ENCODE peak calls at places on chromosomes 3 and 15, in ten cellular contexts. One of them, this sample, is unnamed.
A peak's percentile ranks its signal among the peaks of the same experiment; 100 is the strongest.

GRCh38 chr3:98901032-98901464 is 447 bp downstream of the DCBLD2 start:
- DNase-seq in lower lobe of right lung: peak; percentile 62
- DNase-seq in endothelial cell of umbilical vein: peak; percentile 70
- DNase-seq in K562: peak; percentile 60
- DNase-seq in CD8-positive, alpha-beta T cell: no peak
- DNase-seq in IMR-90: peak; percentile 47
- DNase-seq in heart left ventricle: peak; percentile 54
- DNase-seq in lung: peak; percentile 53
- DNase-seq in fibroblast of lung: peak; percentile 53
- DNase-seq in left lung: peak; percentile 85
- DNase-seq in this sample: peak; percentile 48

GRCh38 chr15:88256261-88257230 is at the start of gene NTRK3:
- DNase-seq in lower lobe of right lung: no peak
- DNase-seq in endothelial cell of umbilical vein: peak; percentile 1
- DNase-seq in K562: no peak
- DNase-seq in CD8-positive, alpha-beta T cell: no peak
- DNase-seq in IMR-90: no peak
- DNase-seq in heart left ventricle: no peak
- DNase-seq in lung: no peak
- DNase-seq in fibroblast of lung: peak; percentile 4
- DNase-seq in left lung: no peak
- DNase-seq in this sample: no peak

GRCh38 chr3:113035387-113035982 is 44.7 kb downstream of the GTPBP8 start:
- DNase-seq in lower lobe of right lung: no peak
- DNase-seq in endothelial cell of umbilical vein: peak; percentile 47
- DNase-seq in K562: peak; percentile 50
- DNase-seq in CD8-positive, alpha-beta T cell: no peak
- DNase-seq in IMR-90: peak; percentile 63
- DNase-seq in heart left ventricle: no peak
- DNase-seq in lung: peak; percentile 51
- DNase-seq in fibroblast of lung: peak; percentile 63
- DNase-seq in left lung: no peak
- DNase-seq in this sample: peak; percentile 54

GRCh38 chr3:175749981-175750380 is 890.8 kb downstream of the NAALADL2 start:
- DNase-seq in lower lobe of right lung: no peak
- DNase-seq in endothelial cell of umbilical vein: no peak
- DNase-seq in K562: no peak
- DNase-seq in CD8-positive, alpha-beta T cell: no peak
- DNase-seq in IMR-90: no peak
- DNase-seq in heart left ventricle: no peak
- DNase-seq in lung: no peak
- DNase-seq in fibroblast of lung: no peak
- DNase-seq in left lung: no peak
- DNase-seq in this sample: no peak

GRCh38 chr3:182562274-182562673 is 231.0 kb upstream of the ATP11B start:
- DNase-seq in lower lobe of right lung: no peak
- DNase-seq in endothelial cell of umbilical vein: no peak
- DNase-seq in K562: no peak
- DNase-seq in CD8-positive, alpha-beta T cell: no peak
- DNase-seq in IMR-90: no peak
- DNase-seq in heart left ventricle: no peak
- DNase-seq in lung: no peak
- DNase-seq in fibroblast of lung: no peak
- DNase-seq in left lung: no peak
- DNase-seq in this sample: no peak

GRCh38 chr3:160754371-160754854 is 1.6 kb upstream of the PPM1L start:
- DNase-seq in lower lobe of right lung: no peak
- DNase-seq in endothelial cell of umbilical vein: peak; percentile 64
- DNase-seq in K562: peak; percentile 29
- DNase-seq in CD8-positive, alpha-beta T cell: no peak
- DNase-seq in IMR-90: peak; percentile 53
- DNase-seq in heart left ventricle: peak; percentile 42
- DNase-seq in lung: peak; percentile 29
- DNase-seq in fibroblast of lung: peak; percentile 55
- DNase-seq in left lung: peak; percentile 82
- DNase-seq in this sample: peak; percentile 32

GRCh38 chr3:71069797-71070196 is 513.7 kb downstream of the FOXP1 start:
- DNase-seq in lower lobe of right lung: peak; percentile 63
- DNase-seq in endothelial cell of umbilical vein: peak; percentile 74
- DNase-seq in K562: peak; percentile 64
- DNase-seq in CD8-positive, alpha-beta T cell: peak; percentile 75
- DNase-seq in IMR-90: no peak
- DNase-seq in heart left ventricle: peak; percentile 64
- DNase-seq in lung: peak; percentile 74
- DNase-seq in fibroblast of lung: peak; percentile 79
- DNase-seq in left lung: no peak
- DNase-seq in this sample: peak; percentile 53

GRCh38 chr3:100581650-100582049 is 27.8 kb upstream of the ADGRG7 start:
- DNase-seq in lower lobe of right lung: no peak
- DNase-seq in endothelial cell of umbilical vein: no peak
- DNase-seq in K562: no peak
- DNase-seq in CD8-positive, alpha-beta T cell: no peak
- DNase-seq in IMR-90: peak; percentile 39
- DNase-seq in heart left ventricle: no peak
- DNase-seq in lung: no peak
- DNase-seq in fibroblast of lung: no peak
- DNase-seq in left lung: no peak
- DNase-seq in this sample: no peak

GRCh38 chr3:119660474-119661150 is at the start of gene POPDC2:
- DNase-seq in lower lobe of right lung: no peak
- DNase-seq in endothelial cell of umbilical vein: no peak
- DNase-seq in K562: no peak
- DNase-seq in CD8-positive, alpha-beta T cell: no peak
- DNase-seq in IMR-90: no peak
- DNase-seq in heart left ventricle: peak; percentile 76
- DNase-seq in lung: no peak
- DNase-seq in fibroblast of lung: no peak
- DNase-seq in left lung: no peak
- DNase-seq in this sample: no peak

GRCh38 chr3:58028902-58029301 is 20.7 kb downstream of the FLNB start:
- DNase-seq in lower lobe of right lung: no peak
- DNase-seq in endothelial cell of umbilical vein: no peak
- DNase-seq in K562: no peak
- DNase-seq in CD8-positive, alpha-beta T cell: no peak
- DNase-seq in IMR-90: no peak
- DNase-seq in heart left ventricle: no peak
- DNase-seq in lung: no peak
- DNase-seq in fibroblast of lung: no peak
- DNase-seq in left lung: no peak
- DNase-seq in this sample: no peak

GRCh38 chr3:16148783-16149182 is 25.7 kb upstream of the GALNT15 start:
- DNase-seq in lower lobe of right lung: no peak
- DNase-seq in endothelial cell of umbilical vein: peak; percentile 95
- DNase-seq in K562: no peak
- DNase-seq in CD8-positive, alpha-beta T cell: no peak
- DNase-seq in IMR-90: peak; percentile 94
- DNase-seq in heart left ventricle: peak; percentile 80
- DNase-seq in lung: peak; percentile 52
- DNase-seq in fibroblast of lung: peak; percentile 98
- DNase-seq in left lung: no peak
- DNase-seq in this sample: peak; percentile 92

GRCh38 chr3:73324203-73325155 is 263.0 kb downstream of the EBLN2 start:
- DNase-seq in lower lobe of right lung: no peak
- DNase-seq in endothelial cell of umbilical vein: no peak
- DNase-seq in K562: no peak
- DNase-seq in CD8-positive, alpha-beta T cell: no peak
- DNase-seq in IMR-90: no peak
- DNase-seq in heart left ventricle: no peak
- DNase-seq in lung: no peak
- DNase-seq in fibroblast of lung: peak; percentile 56
- DNase-seq in left lung: no peak
- DNase-seq in this sample: no peak

GRCh38 chr3:73327052-73327451 is 265.6 kb downstream of the EBLN2 start:
- DNase-seq in lower lobe of right lung: no peak
- DNase-seq in endothelial cell of umbilical vein: no peak
- DNase-seq in K562: no peak
- DNase-seq in CD8-positive, alpha-beta T cell: no peak
- DNase-seq in IMR-90: no peak
- DNase-seq in heart left ventricle: no peak
- DNase-seq in lung: no peak
- DNase-seq in fibroblast of lung: no peak
- DNase-seq in left lung: no peak
- DNase-seq in this sample: no peak

GRCh38 chr3:73319179-73319769 is 257.8 kb downstream of the EBLN2 start:
- DNase-seq in lower lobe of right lung: no peak
- DNase-seq in endothelial cell of umbilical vein: no peak
- DNase-seq in K562: no peak
- DNase-seq in CD8-positive, alpha-beta T cell: no peak
- DNase-seq in IMR-90: no peak
- DNase-seq in heart left ventricle: no peak
- DNase-seq in lung: no peak
- DNase-seq in fibroblast of lung: peak; percentile 38
- DNase-seq in left lung: no peak
- DNase-seq in this sample: no peak

DNA sequence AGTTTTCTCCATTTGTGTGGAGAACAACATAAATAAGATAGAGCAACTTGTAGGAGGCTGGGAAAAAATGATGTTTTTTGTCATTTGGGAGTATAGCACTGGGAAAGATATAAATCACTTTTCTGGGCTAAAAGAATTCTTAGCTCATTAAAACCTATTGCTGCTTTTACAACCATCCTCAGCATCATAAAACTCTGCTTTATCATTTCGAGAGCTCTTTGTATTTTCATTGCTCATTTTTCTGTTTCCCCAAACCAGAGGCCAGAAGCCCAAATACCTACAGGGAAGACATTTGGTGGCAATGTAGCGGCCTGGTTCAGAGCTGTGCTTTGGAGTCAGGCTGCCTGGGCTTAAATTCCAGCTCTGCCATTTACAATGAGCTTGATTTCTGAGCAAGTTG is 259.8 kb downstream of the EBLN2 start:
- DNase-seq in lower lobe of right lung: no peak
- DNase-seq in endothelial cell of umbilical vein: no peak
- DNase-seq in K562: no peak
- DNase-seq in CD8-positive, alpha-beta T cell: no peak
- DNase-seq in IMR-90: no peak
- DNase-seq in heart left ventricle: no peak
- DNase-seq in lung: no peak
- DNase-seq in fibroblast of lung: no peak
- DNase-seq in left lung: no peak
- DNase-seq in this sample: no peak
- TF ChIP-seq CTCF in lower lobe of right lung: no peak
- TF ChIP-seq CTCF in endothelial cell of umbilical vein: no peak
- TF ChIP-seq CTCF in K562: no peak
- TF ChIP-seq CTCF in CD8-positive, alpha-beta T cell: no peak
- TF ChIP-seq CTCF in IMR-90: no peak
- TF ChIP-seq CTCF in heart left ventricle: no peak
- TF ChIP-seq CTCF in lung: no peak
- TF ChIP-seq CTCF in fibroblast of lung: no peak
- TF ChIP-seq CTCF in left lung: no peak
- TF ChIP-seq CTCF in this sample: no peak

GRCh38 chr15:85005319-85005718 is 23.7 kb downstream of the PDE8A start:
- DNase-seq in lower lobe of right lung: no peak
- DNase-seq in endothelial cell of umbilical vein: no peak
- DNase-seq in K562: no peak
- DNase-seq in CD8-positive, alpha-beta T cell: no peak
- DNase-seq in IMR-90: no peak
- DNase-seq in heart left ventricle: no peak
- DNase-seq in lung: no peak
- DNase-seq in fibroblast of lung: no peak
- DNase-seq in left lung: no peak
- DNase-seq in this sample: no peak
- H3K27ac ChIP-seq in lower lobe of right lung: no peak overlapping the region
- H3K27ac ChIP-seq in endothelial cell of umbilical vein: no peak overlapping the region
- H3K27ac ChIP-seq in K562: no peak overlapping the region
- H3K27ac ChIP-seq in CD8-positive, alpha-beta T cell: no peak overlapping the region
- H3K27ac ChIP-seq in IMR-90: no peak overlapping the region
- H3K27ac ChIP-seq in heart left ventricle: no peak overlapping the region
- H3K27ac ChIP-seq in lung: no peak overlapping the region
- H3K27ac ChIP-seq in fibroblast of lung: no peak overlapping the region
- H3K27ac ChIP-seq in left lung: no peak overlapping the region
- H3K27ac ChIP-seq in this sample: no peak overlapping the region

GRCh38 chr3:84967767-84968581 is 9.2 kb downstream of the CADM2 start:
- DNase-seq in lower lobe of right lung: no peak
- DNase-seq in endothelial cell of umbilical vein: no peak
- DNase-seq in K562: no peak
- DNase-seq in CD8-positive, alpha-beta T cell: no peak
- DNase-seq in IMR-90: no peak
- DNase-seq in heart left ventricle: no peak
- DNase-seq in lung: no peak
- DNase-seq in fibroblast of lung: no peak
- DNase-seq in left lung: no peak
- DNase-seq in this sample: no peak

GRCh38 chr3:84963137-84963536 is 4.3 kb downstream of the CADM2 start:
- DNase-seq in lower lobe of right lung: no peak
- DNase-seq in endothelial cell of umbilical vein: no peak
- DNase-seq in K562: no peak
- DNase-seq in CD8-positive, alpha-beta T cell: no peak
- DNase-seq in IMR-90: no peak
- DNase-seq in heart left ventricle: no peak
- DNase-seq in lung: no peak
- DNase-seq in fibroblast of lung: no peak
- DNase-seq in left lung: no peak
- DNase-seq in this sample: no peak

GRCh38 chr3:84974347-84974746 is 15.6 kb downstream of the CADM2 start:
- DNase-seq in lower lobe of right lung: no peak
- DNase-seq in endothelial cell of umbilical vein: no peak
- DNase-seq in K562: no peak
- DNase-seq in CD8-positive, alpha-beta T cell: no peak
- DNase-seq in IMR-90: no peak
- DNase-seq in heart left ventricle: no peak
- DNase-seq in lung: no peak
- DNase-seq in fibroblast of lung: peak; percentile 28
- DNase-seq in left lung: no peak
- DNase-seq in this sample: no peak

GRCh38 chr3:84965141-84965540 is 6.4 kb downstream of the CADM2 start:
- DNase-seq in lower lobe of right lung: no peak
- DNase-seq in endothelial cell of umbilical vein: no peak
- DNase-seq in K562: no peak
- DNase-seq in CD8-positive, alpha-beta T cell: no peak
- DNase-seq in IMR-90: no peak
- DNase-seq in heart left ventricle: no peak
- DNase-seq in lung: no peak
- DNase-seq in fibroblast of lung: no peak
- DNase-seq in left lung: no peak
- DNase-seq in this sample: no peak

GRCh38 chr3:84968701-84969235 is 10.0 kb downstream of the CADM2 start:
- DNase-seq in lower lobe of right lung: no peak
- DNase-seq in endothelial cell of umbilical vein: no peak
- DNase-seq in K562: no peak
- DNase-seq in CD8-positive, alpha-beta T cell: no peak
- DNase-seq in IMR-90: no peak
- DNase-seq in heart left ventricle: no peak
- DNase-seq in lung: no peak
- DNase-seq in fibroblast of lung: no peak
- DNase-seq in left lung: no peak
- DNase-seq in this sample: no peak
- H3K4me3 ChIP-seq in lower lobe of right lung: no peak overlapping the region
- H3K4me3 ChIP-seq in endothelial cell of umbilical vein: no peak overlapping the region
- H3K4me3 ChIP-seq in K562: no peak overlapping the region
- H3K4me3 ChIP-seq in CD8-positive, alpha-beta T cell: no peak overlapping the region
- H3K4me3 ChIP-seq in IMR-90: no peak overlapping the region
- H3K4me3 ChIP-seq in heart left ventricle: no peak overlapping the region
- H3K4me3 ChIP-seq in lung: no peak overlapping the region
- H3K4me3 ChIP-seq in fibroblast of lung: no peak overlapping the region
- H3K4me3 ChIP-seq in left lung: no peak overlapping the region
- H3K4me3 ChIP-seq in this sample: no peak overlapping the region

DNA sequence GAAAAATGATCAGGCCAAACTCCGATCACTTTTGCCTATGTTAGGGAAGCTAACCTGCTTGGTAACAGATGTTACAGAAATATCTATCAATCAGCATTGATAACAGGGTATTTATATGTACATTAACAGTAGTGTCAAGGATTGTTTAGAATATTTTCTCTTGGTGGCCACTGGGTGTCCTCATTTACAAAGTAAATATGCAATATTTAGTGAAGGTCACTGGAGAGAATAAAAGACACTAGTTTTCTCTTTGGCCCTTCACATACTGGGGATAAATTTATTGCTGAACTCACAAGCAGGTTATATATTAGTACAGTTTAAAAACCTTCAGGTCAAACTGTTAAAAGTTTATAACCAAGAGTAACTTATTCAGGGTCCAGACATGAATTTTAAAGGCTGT is 69.0 kb downstream of the TIGIT start:
- DNase-seq in lower lobe of right lung: no peak
- DNase-seq in endothelial cell of umbilical vein: peak; percentile 29
- DNase-seq in K562: peak; percentile 3
- DNase-seq in CD8-positive, alpha-beta T cell: no peak
- DNase-seq in IMR-90: peak; percentile 48
- DNase-seq in heart left ventricle: no peak
- DNase-seq in lung: no peak
- DNase-seq in fibroblast of lung: peak; percentile 65
- DNase-seq in left lung: no peak
- DNase-seq in this sample: no peak
- TF ChIP-seq CTCF in lower lobe of right lung: peak; percentile 32
- TF ChIP-seq CTCF in endothelial cell of umbilical vein: peak; percentile 2
- TF ChIP-seq CTCF in K562: no peak
- TF ChIP-seq CTCF in CD8-positive, alpha-beta T cell: peak; percentile 14
- TF ChIP-seq CTCF in IMR-90: peak; percentile 52
- TF ChIP-seq CTCF in heart left ventricle: peak; percentile 33
- TF ChIP-seq CTCF in lung: no peak
- TF ChIP-seq CTCF in fibroblast of lung: peak; percentile 42
- TF ChIP-seq CTCF in left lung: no peak
- TF ChIP-seq CTCF in this sample: no peak

This sample was measured in brain microvascular endothelial cell.